ENCODE peak calls at places on chromosomes 6 and 20, in six cellular contexts. One of them, this sample, is unnamed.

GRCh38 chr6:4374231-4374630 is 238.9 kb upstream of the ECI2 start:
- DNase-seq in activated CD4-positive, alpha-beta T cell treated with anti-CD3 and anti-CD28 coated beads, Interleukin-2, amount 10 ng/mL, durations not matched to agents 7 days and 5 days: no peak
- DNase-seq in NCI-H510A treated with DMSO at 0.1 percent for 48 hours: no peak
- DNase-seq in NCI-H1105: no peak
- DNase-seq in mesendoderm: no peak
- DNase-seq in RWPE1: no peak
- DNase-seq in this sample: no peak

GRCh38 chr6:55882731-55883595 is 7.6 kb upstream of the BMP5 start:
- DNase-seq in mesendoderm: peak; percentile 59
- DNase-seq in activated CD4-positive, alpha-beta T cell treated with anti-CD3 and anti-CD28 coated beads, Interleukin-2, amount 10 ng/mL, durations not matched to agents 7 days and 5 days: no peak
- DNase-seq in NCI-H510A treated with DMSO at 0.1 percent for 48 hours: no peak
- DNase-seq in NCI-H1105: no peak
- DNase-seq in RWPE1: peak; percentile 59
- DNase-seq in this sample: no peak

GRCh38 chr20:24753136-24753535 is 195.9 kb upstream of the CST7 start:
- DNase-seq in NCI-H510A treated with DMSO at 0.1 percent for 48 hours: no peak
- DNase-seq in mesendoderm: no peak
- DNase-seq in activated CD4-positive, alpha-beta T cell treated with anti-CD3 and anti-CD28 coated beads, Interleukin-2, amount 10 ng/mL, durations not matched to agents 7 days and 5 days: no peak
- DNase-seq in RWPE1: no peak
- DNase-seq in NCI-H1105: no peak
- DNase-seq in this sample: no peak

GRCh38 chr6:168088161-168089106 is 9.4 kb upstream of the FRMD1 start:
- DNase-seq in mesendoderm: peak; percentile 91
- DNase-seq in activated CD4-positive, alpha-beta T cell treated with anti-CD3 and anti-CD28 coated beads, Interleukin-2, amount 10 ng/mL, durations not matched to agents 7 days and 5 days: no peak
- DNase-seq in NCI-H510A treated with DMSO at 0.1 percent for 48 hours: peak; percentile 66
- DNase-seq in RWPE1: no peak
- DNase-seq in NCI-H1105: no peak
- DNase-seq in this sample: peak; percentile 51

GRCh38 chr6:110877154-110877564 is 2.6 kb downstream of the AMD1 start:
- DNase-seq in NCI-H1105: no peak
- DNase-seq in NCI-H510A treated with DMSO at 0.1 percent for 48 hours: no peak
- DNase-seq in RWPE1: no peak
- DNase-seq in activated CD4-positive, alpha-beta T cell treated with anti-CD3 and anti-CD28 coated beads, Interleukin-2, amount 10 ng/mL, durations not matched to agents 7 days and 5 days: no peak
- DNase-seq in mesendoderm: no peak
- DNase-seq in this sample: no peak

GRCh38 chr6:24385536-24386269 is 17.0 kb upstream of the MRS2 start:
- DNase-seq in RWPE1: no peak
- DNase-seq in NCI-H510A treated with DMSO at 0.1 percent for 48 hours: no peak
- DNase-seq in mesendoderm: no peak
- DNase-seq in NCI-H1105: no peak
- DNase-seq in activated CD4-positive, alpha-beta T cell treated with anti-CD3 and anti-CD28 coated beads, Interleukin-2, amount 10 ng/mL, durations not matched to agents 7 days and 5 days: no peak
- DNase-seq in this sample: no peak

GRCh38 chr20:45972500-45973183 is 639 bp upstream of the ZNF335 start:
- DNase-seq in RWPE1: peak; percentile 100
- DNase-seq in NCI-H510A treated with DMSO at 0.1 percent for 48 hours: peak; percentile 93
- DNase-seq in activated CD4-positive, alpha-beta T cell treated with anti-CD3 and anti-CD28 coated beads, Interleukin-2, amount 10 ng/mL, durations not matched to agents 7 days and 5 days: no peak
- DNase-seq in NCI-H1105: no peak
- DNase-seq in mesendoderm: no peak
- DNase-seq in this sample: no peak

GRCh38 chr6:170291271-170292110 is 613 bp upstream of the DLL1 start:
- DNase-seq in NCI-H510A treated with DMSO at 0.1 percent for 48 hours: peak; percentile 57
- DNase-seq in mesendoderm: peak; percentile 58
- DNase-seq in NCI-H1105: peak; percentile 93
- DNase-seq in activated CD4-positive, alpha-beta T cell treated with anti-CD3 and anti-CD28 coated beads, Interleukin-2, amount 10 ng/mL, durations not matched to agents 7 days and 5 days: peak; percentile 48
- DNase-seq in RWPE1: no peak
- DNase-seq in this sample: peak; percentile 91

GRCh38 chr6:93222071-93222851 is 197.1 kb downstream of the EPHA7 start:
- DNase-seq in activated CD4-positive, alpha-beta T cell treated with anti-CD3 and anti-CD28 coated beads, Interleukin-2, amount 10 ng/mL, durations not matched to agents 7 days and 5 days: no peak
- DNase-seq in mesendoderm: peak; percentile 65
- DNase-seq in RWPE1: no peak
- DNase-seq in NCI-H510A treated with DMSO at 0.1 percent for 48 hours: no peak
- DNase-seq in NCI-H1105: no peak
- DNase-seq in this sample: no peak

GRCh38 chr20:8709627-8710026 is 359.3 kb upstream of the PLCB4 start:
- DNase-seq in mesendoderm: no peak
- DNase-seq in RWPE1: no peak
- DNase-seq in NCI-H1105: no peak
- DNase-seq in activated CD4-positive, alpha-beta T cell treated with anti-CD3 and anti-CD28 coated beads, Interleukin-2, amount 10 ng/mL, durations not matched to agents 7 days and 5 days: no peak
- DNase-seq in NCI-H510A treated with DMSO at 0.1 percent for 48 hours: no peak
- DNase-seq in this sample: no peak

GRCh38 chr6:56550307-56550706 is 92.4 kb downstream of the DST start:
- DNase-seq in NCI-H510A treated with DMSO at 0.1 percent for 48 hours: no peak
- DNase-seq in activated CD4-positive, alpha-beta T cell treated with anti-CD3 and anti-CD28 coated beads, Interleukin-2, amount 10 ng/mL, durations not matched to agents 7 days and 5 days: no peak
- DNase-seq in NCI-H1105: no peak
- DNase-seq in RWPE1: no peak
- DNase-seq in mesendoderm: no peak
- DNase-seq in this sample: no peak

GRCh38 chr6:82270791-82271392 is 23.3 kb upstream of the IBTK start:
- DNase-seq in NCI-H1105: peak; percentile 25
- DNase-seq in mesendoderm: peak; percentile 68
- DNase-seq in activated CD4-positive, alpha-beta T cell treated with anti-CD3 and anti-CD28 coated beads, Interleukin-2, amount 10 ng/mL, durations not matched to agents 7 days and 5 days: no peak
- DNase-seq in NCI-H510A treated with DMSO at 0.1 percent for 48 hours: peak; percentile 81
- DNase-seq in RWPE1: peak; percentile 64
- DNase-seq in this sample: no peak

GRCh38 chr6:41697902-41698349 is 37.5 kb downstream of the TFEB start:
- DNase-seq in NCI-H1105: no peak
- DNase-seq in NCI-H510A treated with DMSO at 0.1 percent for 48 hours: no peak
- DNase-seq in RWPE1: no peak
- DNase-seq in activated CD4-positive, alpha-beta T cell treated with anti-CD3 and anti-CD28 coated beads, Interleukin-2, amount 10 ng/mL, durations not matched to agents 7 days and 5 days: no peak
- DNase-seq in mesendoderm: no peak
- DNase-seq in this sample: no peak

GRCh38 chr6:16656451-16656850 is 104.8 kb downstream of the ATXN1 start:
- DNase-seq in NCI-H510A treated with DMSO at 0.1 percent for 48 hours: no peak
- DNase-seq in RWPE1: no peak
- DNase-seq in activated CD4-positive, alpha-beta T cell treated with anti-CD3 and anti-CD28 coated beads, Interleukin-2, amount 10 ng/mL, durations not matched to agents 7 days and 5 days: no peak
- DNase-seq in mesendoderm: no peak
- DNase-seq in NCI-H1105: no peak
- DNase-seq in this sample: no peak

GRCh38 chr6:1436334-1437306 is 47.2 kb downstream of the FOXF2 start:
- DNase-seq in NCI-H1105: peak; percentile 71
- DNase-seq in RWPE1: peak; percentile 75
- DNase-seq in NCI-H510A treated with DMSO at 0.1 percent for 48 hours: peak; percentile 20
- DNase-seq in mesendoderm: peak; percentile 78
- DNase-seq in activated CD4-positive, alpha-beta T cell treated with anti-CD3 and anti-CD28 coated beads, Interleukin-2, amount 10 ng/mL, durations not matched to agents 7 days and 5 days: peak; percentile 66
- DNase-seq in this sample: peak; percentile 52

GRCh38 chr6:69816017-69816416 is 19.2 kb upstream of the LMBRD1 start:
- DNase-seq in mesendoderm: no peak
- DNase-seq in RWPE1: no peak
- DNase-seq in NCI-H510A treated with DMSO at 0.1 percent for 48 hours: no peak
- DNase-seq in activated CD4-positive, alpha-beta T cell treated with anti-CD3 and anti-CD28 coated beads, Interleukin-2, amount 10 ng/mL, durations not matched to agents 7 days and 5 days: no peak
- DNase-seq in NCI-H1105: no peak
- DNase-seq in this sample: no peak

GRCh38 chr6:76612818-76613452 is 540.5 kb upstream of the IMPG1 start:
- DNase-seq in activated CD4-positive, alpha-beta T cell treated with anti-CD3 and anti-CD28 coated beads, Interleukin-2, amount 10 ng/mL, durations not matched to agents 7 days and 5 days: no peak
- DNase-seq in mesendoderm: peak; percentile 27
- DNase-seq in NCI-H510A treated with DMSO at 0.1 percent for 48 hours: no peak
- DNase-seq in NCI-H1105: no peak
- DNase-seq in RWPE1: no peak
- DNase-seq in this sample: no peak

GRCh38 chr20:18654448-18654773 is 66.6 kb downstream of the DTD1 start:
- DNase-seq in mesendoderm: no peak
- DNase-seq in NCI-H1105: no peak
- DNase-seq in NCI-H510A treated with DMSO at 0.1 percent for 48 hours: no peak
- DNase-seq in RWPE1: no peak
- DNase-seq in activated CD4-positive, alpha-beta T cell treated with anti-CD3 and anti-CD28 coated beads, Interleukin-2, amount 10 ng/mL, durations not matched to agents 7 days and 5 days: no peak
- DNase-seq in this sample: no peak

GRCh38 chr20:41150664-41151063 is 13.3 kb downstream of the PLCG1 start:
- DNase-seq in NCI-H510A treated with DMSO at 0.1 percent for 48 hours: no peak
- DNase-seq in mesendoderm: peak; percentile 42
- DNase-seq in RWPE1: no peak
- DNase-seq in activated CD4-positive, alpha-beta T cell treated with anti-CD3 and anti-CD28 coated beads, Interleukin-2, amount 10 ng/mL, durations not matched to agents 7 days and 5 days: peak; percentile 42
- DNase-seq in NCI-H1105: no peak
- DNase-seq in this sample: no peak

GRCh38 chr6:17018425-17018824 is 83.4 kb upstream of the STMND1 start:
- DNase-seq in NCI-H1105: no peak
- DNase-seq in NCI-H510A treated with DMSO at 0.1 percent for 48 hours: no peak
- DNase-seq in mesendoderm: no peak
- DNase-seq in activated CD4-positive, alpha-beta T cell treated with anti-CD3 and anti-CD28 coated beads, Interleukin-2, amount 10 ng/mL, durations not matched to agents 7 days and 5 days: no peak
- DNase-seq in RWPE1: no peak
- DNase-seq in this sample: no peak

GRCh38 chr20:17749979-17750721 is 50.4 kb downstream of the BANF2 start:
- DNase-seq in activated CD4-positive, alpha-beta T cell treated with anti-CD3 and anti-CD28 coated beads, Interleukin-2, amount 10 ng/mL, durations not matched to agents 7 days and 5 days: no peak
- DNase-seq in mesendoderm: no peak
- DNase-seq in RWPE1: no peak
- DNase-seq in NCI-H1105: no peak
- DNase-seq in NCI-H510A treated with DMSO at 0.1 percent for 48 hours: no peak
- DNase-seq in this sample: no peak

GRCh38 chr6:98724537-98724936 is 109.8 kb upstream of the POU3F2 start:
- DNase-seq in NCI-H1105: no peak
- DNase-seq in NCI-H510A treated with DMSO at 0.1 percent for 48 hours: no peak
- DNase-seq in mesendoderm: peak; percentile 91
- DNase-seq in RWPE1: no peak
- DNase-seq in activated CD4-positive, alpha-beta T cell treated with anti-CD3 and anti-CD28 coated beads, Interleukin-2, amount 10 ng/mL, durations not matched to agents 7 days and 5 days: no peak
- DNase-seq in this sample: no peak

GRCh38 chr6:35602133-35602946 is 86.4 kb downstream of the FKBP5 start:
- DNase-seq in mesendoderm: peak; percentile 48
- DNase-seq in activated CD4-positive, alpha-beta T cell treated with anti-CD3 and anti-CD28 coated beads, Interleukin-2, amount 10 ng/mL, durations not matched to agents 7 days and 5 days: peak; percentile 37
- DNase-seq in RWPE1: peak; percentile 48
- DNase-seq in NCI-H510A treated with DMSO at 0.1 percent for 48 hours: no peak
- DNase-seq in NCI-H1105: peak; percentile 33
- DNase-seq in this sample: no peak

GRCh38 chr6:5204340-5204739 is 56.4 kb downstream of the LYRM4 start:
- DNase-seq in activated CD4-positive, alpha-beta T cell treated with anti-CD3 and anti-CD28 coated beads, Interleukin-2, amount 10 ng/mL, durations not matched to agents 7 days and 5 days: no peak
- DNase-seq in mesendoderm: peak; percentile 43
- DNase-seq in NCI-H1105: no peak
- DNase-seq in NCI-H510A treated with DMSO at 0.1 percent for 48 hours: no peak
- DNase-seq in RWPE1: no peak
- DNase-seq in this sample: no peak

GRCh38 chr6:77650098-77650663 is 2.7 kb upstream of the MEI4 start:
- DNase-seq in NCI-H510A treated with DMSO at 0.1 percent for 48 hours: no peak
- DNase-seq in mesendoderm: peak; percentile 97
- DNase-seq in activated CD4-positive, alpha-beta T cell treated with anti-CD3 and anti-CD28 coated beads, Interleukin-2, amount 10 ng/mL, durations not matched to agents 7 days and 5 days: no peak
- DNase-seq in NCI-H1105: peak; percentile 48
- DNase-seq in RWPE1: no peak
- DNase-seq in this sample: peak; percentile 94

GRCh38 chr6:111580826-111581505 is 24.7 kb downstream of the TRAF3IP2 start:
- DNase-seq in RWPE1: no peak
- DNase-seq in NCI-H1105: no peak
- DNase-seq in mesendoderm: peak; percentile 71
- DNase-seq in NCI-H510A treated with DMSO at 0.1 percent for 48 hours: no peak
- DNase-seq in activated CD4-positive, alpha-beta T cell treated with anti-CD3 and anti-CD28 coated beads, Interleukin-2, amount 10 ng/mL, durations not matched to agents 7 days and 5 days: no peak
- DNase-seq in this sample: peak; percentile 34

GRCh38 chr6:63476302-63476701 is 96.0 kb upstream of the LOC128125822 start:
- DNase-seq in NCI-H510A treated with DMSO at 0.1 percent for 48 hours: no peak
- DNase-seq in activated CD4-positive, alpha-beta T cell treated with anti-CD3 and anti-CD28 coated beads, Interleukin-2, amount 10 ng/mL, durations not matched to agents 7 days and 5 days: no peak
- DNase-seq in mesendoderm: peak; percentile 34
- DNase-seq in RWPE1: no peak
- DNase-seq in NCI-H1105: no peak
- DNase-seq in this sample: no peak

GRCh38 chr6:53926505-53926904 is 131.7 kb downstream of the LRRC1 start:
- DNase-seq in NCI-H510A treated with DMSO at 0.1 percent for 48 hours: peak; percentile 88
- DNase-seq in RWPE1: peak; percentile 39
- DNase-seq in mesendoderm: peak; percentile 63
- DNase-seq in activated CD4-positive, alpha-beta T cell treated with anti-CD3 and anti-CD28 coated beads, Interleukin-2, amount 10 ng/mL, durations not matched to agents 7 days and 5 days: no peak
- DNase-seq in NCI-H1105: no peak
- DNase-seq in this sample: no peak

GRCh38 chr20:59603727-59604608 is at the start of gene PHACTR3:
- DNase-seq in RWPE1: no peak
- DNase-seq in mesendoderm: peak; percentile 21
- DNase-seq in NCI-H510A treated with DMSO at 0.1 percent for 48 hours: no peak
- DNase-seq in activated CD4-positive, alpha-beta T cell treated with anti-CD3 and anti-CD28 coated beads, Interleukin-2, amount 10 ng/mL, durations not matched to agents 7 days and 5 days: no peak
- DNase-seq in NCI-H1105: peak; percentile 33
- DNase-seq in this sample: peak; percentile 53

GRCh38 chr6:36327226-36328009 is 9.3 kb downstream of the BNIP5 start:
- DNase-seq in NCI-H510A treated with DMSO at 0.1 percent for 48 hours: peak; percentile 33
- DNase-seq in mesendoderm: no peak
- DNase-seq in NCI-H1105: no peak
- DNase-seq in RWPE1: no peak
- DNase-seq in activated CD4-positive, alpha-beta T cell treated with anti-CD3 and anti-CD28 coated beads, Interleukin-2, amount 10 ng/mL, durations not matched to agents 7 days and 5 days: peak; percentile 12
- DNase-seq in this sample: no peak

GRCh38 chr20:10735195-10735949 is 61.6 kb upstream of the JAG1 start:
- DNase-seq in NCI-H1105: no peak
- DNase-seq in activated CD4-positive, alpha-beta T cell treated with anti-CD3 and anti-CD28 coated beads, Interleukin-2, amount 10 ng/mL, durations not matched to agents 7 days and 5 days: no peak
- DNase-seq in RWPE1: no peak
- DNase-seq in mesendoderm: no peak
- DNase-seq in NCI-H510A treated with DMSO at 0.1 percent for 48 hours: no peak
- DNase-seq in this sample: no peak

GRCh38 chr6:35757461-35758123 is 18.8 kb upstream of the CLPSL2 start:
- DNase-seq in NCI-H1105: no peak
- DNase-seq in NCI-H510A treated with DMSO at 0.1 percent for 48 hours: peak; percentile 42
- DNase-seq in mesendoderm: peak; percentile 89
- DNase-seq in activated CD4-positive, alpha-beta T cell treated with anti-CD3 and anti-CD28 coated beads, Interleukin-2, amount 10 ng/mL, durations not matched to agents 7 days and 5 days: no peak
- DNase-seq in RWPE1: no peak
- DNase-seq in this sample: peak; percentile 57

GRCh38 chr6:21666788-21667681 is 73.5 kb downstream of the SOX4 start:
- DNase-seq in activated CD4-positive, alpha-beta T cell treated with anti-CD3 and anti-CD28 coated beads, Interleukin-2, amount 10 ng/mL, durations not matched to agents 7 days and 5 days: peak; percentile 8
- DNase-seq in RWPE1: no peak
- DNase-seq in mesendoderm: peak; percentile 70
- DNase-seq in NCI-H510A treated with DMSO at 0.1 percent for 48 hours: peak; percentile 44
- DNase-seq in NCI-H1105: peak; percentile 47
- DNase-seq in this sample: peak; percentile 61

GRCh38 chr6:48641544-48641943 is 530.5 kb upstream of the PTCHD4 start:
- DNase-seq in NCI-H510A treated with DMSO at 0.1 percent for 48 hours: no peak
- DNase-seq in NCI-H1105: no peak
- DNase-seq in RWPE1: no peak
- DNase-seq in mesendoderm: no peak
- DNase-seq in activated CD4-positive, alpha-beta T cell treated with anti-CD3 and anti-CD28 coated beads, Interleukin-2, amount 10 ng/mL, durations not matched to agents 7 days and 5 days: no peak
- DNase-seq in this sample: no peak

GRCh38 chr6:87738673-87739225 is 36.7 kb upstream of the AKIRIN2 start:
- DNase-seq in activated CD4-positive, alpha-beta T cell treated with anti-CD3 and anti-CD28 coated beads, Interleukin-2, amount 10 ng/mL, durations not matched to agents 7 days and 5 days: no peak
- DNase-seq in NCI-H510A treated with DMSO at 0.1 percent for 48 hours: no peak
- DNase-seq in RWPE1: no peak
- DNase-seq in mesendoderm: no peak
- DNase-seq in NCI-H1105: no peak
- DNase-seq in this sample: no peak

GRCh38 chr6:152587473-152587872 is 49.7 kb downstream of the SYNE1 start:
- DNase-seq in RWPE1: no peak
- DNase-seq in activated CD4-positive, alpha-beta T cell treated with anti-CD3 and anti-CD28 coated beads, Interleukin-2, amount 10 ng/mL, durations not matched to agents 7 days and 5 days: no peak
- DNase-seq in NCI-H510A treated with DMSO at 0.1 percent for 48 hours: no peak
- DNase-seq in mesendoderm: no peak
- DNase-seq in NCI-H1105: no peak
- DNase-seq in this sample: no peak

This sample was measured in WTC11.